ENCODE peak calls at places on chromosomes 1 and 21, in six cellular contexts. V, A, T, X, Q and E are unnamed samples.
A peak's percentile ranks its signal among the peaks of the same experiment; 100 is the strongest.

GRCh38 chr21:29187939-29188338 is 57.5 kb downstream of the MAP3K7CL start:
- DNase-seq in V (no peak), A (peak; percentile 92), T (no peak), X (no peak), Q (no peak), E (no peak)

GRCh38 chr1:178361847-178362246 is 134.9 kb downstream of the CLEC20A start:
- DNase-seq in V (no peak), A (no peak), T (no peak), X (no peak), Q (no peak), E (no peak)

GRCh38 chr1:37795340-37796110 is 1.9 kb downstream of the MANEAL start:
- DNase-seq in V (peak; percentile 91), A (peak; percentile 44), T (peak; percentile 68), X (peak; percentile 68), Q (no peak), E (no peak)

GRCh38 chr1:227756172-227756959 is 21.1 kb downstream of the SNAP47 start:
- DNase-seq in V (no peak), A (peak; percentile 59), T (no peak), X (no peak), Q (no peak), E (no peak)

GRCh38 chr1:63917571-63918394 is 144.0 kb downstream of the ROR1 start:
- DNase-seq in V (no peak), A (no peak), T (no peak), X (no peak), Q (peak; percentile 11), E (no peak)

GRCh38 chr1:44785027-44785376 is 3.0 kb downstream of the BEST4 start:
- DNase-seq in V (no peak), A (no peak), T (no peak), X (no peak), Q (no peak), E (no peak)

GRCh38 chr1:244653439-244654283 is 735 bp downstream of the DESI2 start:
- DNase-seq in V (peak; percentile 49), A (peak; percentile 21), T (no peak), X (no peak), Q (peak; percentile 9), E (no peak)

GRCh38 chr21:37870229-37870628 is 46.0 kb downstream of the KCNJ6 start:
- DNase-seq in V (no peak), A (no peak), T (no peak), X (no peak), Q (no peak), E (no peak)

DNA sequence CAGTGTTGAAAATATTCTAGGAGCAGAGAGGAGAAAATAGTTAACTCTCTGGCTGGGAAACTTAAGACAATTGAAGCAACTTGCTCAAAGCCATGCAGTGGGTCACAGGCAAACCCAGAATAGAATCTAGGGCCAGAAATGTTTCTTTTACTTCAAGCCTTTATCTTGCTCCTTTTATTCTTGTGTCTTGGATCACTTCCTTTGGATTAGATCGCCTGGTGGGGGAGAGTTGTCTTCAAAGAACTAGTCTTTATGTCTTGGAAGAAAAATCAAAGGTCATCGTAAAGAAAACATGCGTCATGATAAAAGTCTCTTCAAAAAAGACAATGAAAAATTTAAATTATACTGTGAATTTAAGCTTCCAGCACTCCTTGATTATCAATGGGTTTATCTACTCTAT is 493.6 kb upstream of the USP24 start:
- DNase-seq in V (no peak), A (no peak), T (no peak), X (no peak), Q (no peak), E (no peak)
- TF ChIP-seq CTCF in V (no peak), A (no peak), T (no peak), X (no peak), Q (no peak), E (no peak)

GRCh38 chr1:13788795-13789194 is 88.8 kb downstream of the PRDM2 start:
- DNase-seq in V (no peak), A (no peak), T (no peak), X (no peak), Q (no peak), E (no peak)
- TF ChIP-seq CTCF in V (no peak), A (no peak), T (no peak), X (no peak), Q (no peak), E (no peak)

GRCh38 chr1:145828368-145829016 is 4.5 kb downstream of the POLR3C start:
- DNase-seq in V (no peak), A (no peak), T (no peak), X (no peak), Q (no peak), E (no peak)

GRCh38 chr1:145823565-145824498 is at the start of the genes POLR3C and RNF115:
- DNase-seq in V (peak; percentile 89), A (peak; percentile 92), T (peak; percentile 79), X (peak; percentile 93), Q (peak; percentile 98), E (peak; percentile 98)

GRCh38 chr1:145824499-145824842 is 471 bp downstream of the POLR3C start:
- DNase-seq in V (no peak), A (no peak), T (no peak), X (no peak), Q (no peak), E (no peak)

GRCh38 chr1:145827966-145828365 is 4.0 kb downstream of the POLR3C start:
- DNase-seq in V (no peak), A (no peak), T (no peak), X (no peak), Q (no peak), E (no peak)

DNA sequence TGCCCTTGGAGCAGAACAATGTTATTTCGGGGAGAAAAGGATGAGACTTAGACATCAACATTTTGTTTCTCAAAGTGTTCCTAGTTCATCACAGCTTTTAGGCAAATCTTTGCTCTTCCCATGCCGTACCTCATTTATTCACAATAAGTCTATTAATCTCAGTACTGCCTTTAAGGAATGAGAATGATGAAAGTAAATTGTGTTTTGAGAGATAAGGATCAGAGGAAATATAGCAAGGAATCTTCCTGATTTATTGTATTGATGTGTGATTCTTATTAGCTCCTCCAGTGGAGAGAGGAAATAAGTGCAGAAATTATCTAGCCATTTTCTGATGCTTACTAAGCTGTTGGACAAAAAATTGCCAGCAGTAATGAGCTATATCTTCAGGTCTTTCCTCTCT is 2.0 kb downstream of the POLR3C start:
- DNase-seq in V (no peak), A (no peak), T (no peak), X (no peak), Q (no peak), E (no peak)
- TF ChIP-seq CTCF in V (no peak), A (no peak), T (no peak), X (no peak), Q (peak; percentile 25), E (no peak)

GRCh38 chr1:232222614-232223013 is 407.3 kb downstream of the SIPA1L2 start:
- DNase-seq in V (no peak), A (no peak), T (no peak), X (no peak), Q (no peak), E (peak; percentile 75)
- TF ChIP-seq CTCF in V (no peak), A (no peak), T (no peak), X (no peak), Q (no peak), E (no peak)

GRCh38 chr1:180185281-180185680 is 30.6 kb downstream of the QSOX1 start:
- DNase-seq in V (no peak), A (no peak), T (no peak), X (no peak), Q (no peak), E (no peak)

GRCh38 chr1:180183426-180183825 is 28.8 kb downstream of the QSOX1 start:
- DNase-seq in V (no peak), A (no peak), T (no peak), X (no peak), Q (no peak), E (no peak)

GRCh38 chr1:180182721-180183311 is 28.1 kb downstream of the QSOX1 start:
- DNase-seq in V (no peak), A (no peak), T (no peak), X (no peak), Q (no peak), E (no peak)

GRCh38 chr1:180181996-180182675 is 27.5 kb downstream of the QSOX1 start:
- DNase-seq in V (no peak), A (no peak), T (no peak), X (no peak), Q (no peak), E (no peak)

GRCh38 chr1:180184041-180184440 is 29.4 kb downstream of the QSOX1 start:
- DNase-seq in V (no peak), A (no peak), T (no peak), X (no peak), Q (no peak), E (no peak)
- TF ChIP-seq CTCF in V (no peak), A (no peak), T (no peak), X (no peak), Q (no peak), E (no peak)

GRCh38 chr21:43731891-43732711 is 13.2 kb downstream of the PDXK start:
- DNase-seq in V (no peak), A (peak; percentile 66), T (no peak), X (no peak), Q (no peak), E (no peak)

GRCh38 chr21:43726686-43727570 is 8.0 kb downstream of the PDXK start:
- DNase-seq in V (no peak), A (no peak), T (no peak), X (no peak), Q (no peak), E (no peak)

GRCh38 chr21:43731476-43731875 is 12.5 kb downstream of the PDXK start:
- DNase-seq in V (no peak), A (no peak), T (no peak), X (peak; percentile 40), Q (no peak), E (no peak)

GRCh38 chr21:43727571-43728466 is 8.9 kb downstream of the PDXK start:
- DNase-seq in V (no peak), A (peak; percentile 40), T (no peak), X (peak; percentile 70), Q (no peak), E (no peak)

DNA sequence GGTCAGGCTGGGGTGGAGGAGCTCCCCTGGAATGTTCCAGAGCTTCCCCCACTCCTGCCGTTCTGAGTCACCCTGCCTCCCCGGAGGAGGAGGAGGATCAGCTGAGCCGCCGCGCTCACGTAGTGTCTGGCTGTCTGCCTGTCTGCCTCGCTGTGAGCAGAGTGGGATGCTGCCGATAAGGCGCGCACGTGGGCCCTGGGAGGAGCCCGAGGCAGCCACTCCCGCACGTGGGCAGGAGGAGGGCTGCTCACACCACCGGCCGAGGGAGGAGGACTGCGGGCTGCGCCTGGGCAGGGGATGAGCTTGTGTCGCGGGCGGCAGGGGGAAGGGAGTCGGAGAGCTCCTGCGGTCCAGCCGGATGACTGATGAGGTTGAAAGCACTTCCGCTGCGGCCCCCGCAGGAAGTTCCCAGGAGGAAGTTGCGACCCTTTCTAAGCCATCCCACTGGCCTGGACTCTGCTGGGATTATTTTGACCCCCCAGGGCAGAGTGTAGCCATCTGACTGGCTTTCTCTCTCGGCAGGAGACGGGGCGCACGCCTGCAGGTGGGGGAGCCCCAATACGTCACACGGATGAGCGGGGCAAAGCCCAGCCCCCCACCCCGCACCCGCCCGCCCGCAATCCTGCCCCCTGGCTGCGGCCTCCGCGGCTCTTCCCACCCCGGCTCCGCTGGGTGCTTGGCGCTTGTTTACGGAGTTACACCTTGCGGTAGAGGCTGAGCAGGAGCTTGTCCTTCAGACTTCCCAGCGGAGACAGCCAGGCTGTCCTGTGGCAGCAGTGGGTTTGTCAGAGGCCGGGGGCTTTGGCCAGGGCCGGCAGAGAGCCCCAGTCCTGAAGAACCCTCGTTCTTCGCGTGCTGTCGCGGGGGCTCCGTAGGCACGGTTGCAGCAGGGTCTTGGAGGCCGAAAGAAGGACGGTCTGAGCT is 9.8 kb downstream of the PDXK start:
- DNase-seq in V (peak; percentile 77), A (peak; percentile 95), T (peak; percentile 69), X (peak; percentile 92), Q (no peak), E (peak; percentile 97)
- TF ChIP-seq CTCF in V (peak; percentile 22), A (peak; percentile 19), T (peak; percentile 61), X (no peak), Q (no peak), E (peak; percentile 29)